ENCODE peak calls at places on chromosomes 4 and X, in five cellular contexts. One of them, this sample, is unnamed.

GRCh38 chrX:21991504-21991903 is 40.6 kb upstream of the PHEX start:
- DNase-seq in activated CD4-positive, alpha-beta memory T cell treated with anti-CD3 and anti-CD28 coated beads, Interleukin-2, amount 10 ng/mL, durations not matched to agents 7 days and 5 days: no peak
- DNase-seq in activated CD4-positive, alpha-beta T cell treated with anti-CD3 and anti-CD28 coated beads, Interleukin-2, amount 10 ng/mL, durations not matched to agents 7 days and 5 days: no peak
- DNase-seq in fibroblast of pulmonary artery: no peak
- DNase-seq in glutamatergic neuron: no peak
- DNase-seq in this sample: no peak

GRCh38 chrX:70479197-70479969 is 34.7 kb downstream of the DLG3 start:
- DNase-seq in activated CD4-positive, alpha-beta memory T cell treated with anti-CD3 and anti-CD28 coated beads, Interleukin-2, amount 10 ng/mL, durations not matched to agents 7 days and 5 days: no peak
- DNase-seq in activated CD4-positive, alpha-beta T cell treated with anti-CD3 and anti-CD28 coated beads, Interleukin-2, amount 10 ng/mL, durations not matched to agents 7 days and 5 days: no peak
- DNase-seq in fibroblast of pulmonary artery: peak; percentile 65
- DNase-seq in glutamatergic neuron: no peak
- DNase-seq in this sample: no peak

GRCh38 chrX:35076061-35076460 is 133.5 kb downstream of the FAM47B start:
- DNase-seq in activated CD4-positive, alpha-beta memory T cell treated with anti-CD3 and anti-CD28 coated beads, Interleukin-2, amount 10 ng/mL, durations not matched to agents 7 days and 5 days: no peak
- DNase-seq in activated CD4-positive, alpha-beta T cell treated with anti-CD3 and anti-CD28 coated beads, Interleukin-2, amount 10 ng/mL, durations not matched to agents 7 days and 5 days: no peak
- DNase-seq in fibroblast of pulmonary artery: no peak
- DNase-seq in glutamatergic neuron: no peak
- DNase-seq in this sample: no peak

GRCh38 chrX:103063918-103064434 is at the start of gene BEX1:
- DNase-seq in activated CD4-positive, alpha-beta memory T cell treated with anti-CD3 and anti-CD28 coated beads, Interleukin-2, amount 10 ng/mL, durations not matched to agents 7 days and 5 days: no peak
- DNase-seq in activated CD4-positive, alpha-beta T cell treated with anti-CD3 and anti-CD28 coated beads, Interleukin-2, amount 10 ng/mL, durations not matched to agents 7 days and 5 days: peak; percentile 5
- DNase-seq in fibroblast of pulmonary artery: peak; percentile 65
- DNase-seq in glutamatergic neuron: peak; percentile 81
- DNase-seq in this sample: no peak

GRCh38 chr4:143232277-143232676 is 47.6 kb downstream of the USP38 start:
- DNase-seq in activated CD4-positive, alpha-beta memory T cell treated with anti-CD3 and anti-CD28 coated beads, Interleukin-2, amount 10 ng/mL, durations not matched to agents 7 days and 5 days: no peak
- DNase-seq in activated CD4-positive, alpha-beta T cell treated with anti-CD3 and anti-CD28 coated beads, Interleukin-2, amount 10 ng/mL, durations not matched to agents 7 days and 5 days: no peak
- DNase-seq in fibroblast of pulmonary artery: no peak
- DNase-seq in glutamatergic neuron: no peak
- DNase-seq in this sample: no peak

GRCh38 chr4:54517793-54518444 is 139.8 kb upstream of the KIT start:
- DNase-seq in activated CD4-positive, alpha-beta memory T cell treated with anti-CD3 and anti-CD28 coated beads, Interleukin-2, amount 10 ng/mL, durations not matched to agents 7 days and 5 days: no peak
- DNase-seq in activated CD4-positive, alpha-beta T cell treated with anti-CD3 and anti-CD28 coated beads, Interleukin-2, amount 10 ng/mL, durations not matched to agents 7 days and 5 days: no peak
- DNase-seq in fibroblast of pulmonary artery: no peak
- DNase-seq in glutamatergic neuron: no peak
- DNase-seq in this sample: no peak

GRCh38 chrX:18898517-18898916 is 85.4 kb downstream of the PHKA2 start:
- DNase-seq in activated CD4-positive, alpha-beta memory T cell treated with anti-CD3 and anti-CD28 coated beads, Interleukin-2, amount 10 ng/mL, durations not matched to agents 7 days and 5 days: no peak
- DNase-seq in activated CD4-positive, alpha-beta T cell treated with anti-CD3 and anti-CD28 coated beads, Interleukin-2, amount 10 ng/mL, durations not matched to agents 7 days and 5 days: no peak
- DNase-seq in fibroblast of pulmonary artery: no peak
- DNase-seq in glutamatergic neuron: no peak
- DNase-seq in this sample: no peak

GRCh38 chr4:87120411-87121162 is 99.8 kb downstream of the KLHL8 start:
- DNase-seq in activated CD4-positive, alpha-beta memory T cell treated with anti-CD3 and anti-CD28 coated beads, Interleukin-2, amount 10 ng/mL, durations not matched to agents 7 days and 5 days: no peak
- DNase-seq in activated CD4-positive, alpha-beta T cell treated with anti-CD3 and anti-CD28 coated beads, Interleukin-2, amount 10 ng/mL, durations not matched to agents 7 days and 5 days: no peak
- DNase-seq in fibroblast of pulmonary artery: no peak
- DNase-seq in glutamatergic neuron: no peak
- DNase-seq in this sample: peak; percentile 86

GRCh38 chrX:40459576-40460158 is 121.1 kb upstream of the ATP6AP2 start:
- DNase-seq in activated CD4-positive, alpha-beta memory T cell treated with anti-CD3 and anti-CD28 coated beads, Interleukin-2, amount 10 ng/mL, durations not matched to agents 7 days and 5 days: no peak
- DNase-seq in activated CD4-positive, alpha-beta T cell treated with anti-CD3 and anti-CD28 coated beads, Interleukin-2, amount 10 ng/mL, durations not matched to agents 7 days and 5 days: no peak
- DNase-seq in fibroblast of pulmonary artery: no peak
- DNase-seq in glutamatergic neuron: no peak
- DNase-seq in this sample: no peak

GRCh38 chr4:178102139-178102538 is 659.9 kb upstream of the AGA start:
- DNase-seq in activated CD4-positive, alpha-beta memory T cell treated with anti-CD3 and anti-CD28 coated beads, Interleukin-2, amount 10 ng/mL, durations not matched to agents 7 days and 5 days: no peak
- DNase-seq in activated CD4-positive, alpha-beta T cell treated with anti-CD3 and anti-CD28 coated beads, Interleukin-2, amount 10 ng/mL, durations not matched to agents 7 days and 5 days: no peak
- DNase-seq in fibroblast of pulmonary artery: no peak
- DNase-seq in glutamatergic neuron: no peak
- DNase-seq in this sample: no peak

GRCh38 chrX:150080497-150080896 is 142.2 kb upstream of the EOLA2 start:
- DNase-seq in activated CD4-positive, alpha-beta memory T cell treated with anti-CD3 and anti-CD28 coated beads, Interleukin-2, amount 10 ng/mL, durations not matched to agents 7 days and 5 days: no peak
- DNase-seq in activated CD4-positive, alpha-beta T cell treated with anti-CD3 and anti-CD28 coated beads, Interleukin-2, amount 10 ng/mL, durations not matched to agents 7 days and 5 days: no peak
- DNase-seq in fibroblast of pulmonary artery: no peak
- DNase-seq in glutamatergic neuron: no peak
- DNase-seq in this sample: no peak

GRCh38 chrX:96386981-96387380 is 297.7 kb upstream of the DIAPH2 start:
- DNase-seq in activated CD4-positive, alpha-beta memory T cell treated with anti-CD3 and anti-CD28 coated beads, Interleukin-2, amount 10 ng/mL, durations not matched to agents 7 days and 5 days: no peak
- DNase-seq in activated CD4-positive, alpha-beta T cell treated with anti-CD3 and anti-CD28 coated beads, Interleukin-2, amount 10 ng/mL, durations not matched to agents 7 days and 5 days: no peak
- DNase-seq in fibroblast of pulmonary artery: no peak
- DNase-seq in glutamatergic neuron: no peak
- DNase-seq in this sample: no peak

GRCh38 chr4:5858020-5858769 is 34.7 kb downstream of the CRMP1 start:
- DNase-seq in activated CD4-positive, alpha-beta memory T cell treated with anti-CD3 and anti-CD28 coated beads, Interleukin-2, amount 10 ng/mL, durations not matched to agents 7 days and 5 days: no peak
- DNase-seq in activated CD4-positive, alpha-beta T cell treated with anti-CD3 and anti-CD28 coated beads, Interleukin-2, amount 10 ng/mL, durations not matched to agents 7 days and 5 days: no peak
- DNase-seq in fibroblast of pulmonary artery: no peak
- DNase-seq in glutamatergic neuron: no peak
- DNase-seq in this sample: no peak

GRCh38 chrX:74526786-74527185 is 87.6 kb downstream of the RLIM start:
- DNase-seq in activated CD4-positive, alpha-beta memory T cell treated with anti-CD3 and anti-CD28 coated beads, Interleukin-2, amount 10 ng/mL, durations not matched to agents 7 days and 5 days: no peak
- DNase-seq in activated CD4-positive, alpha-beta T cell treated with anti-CD3 and anti-CD28 coated beads, Interleukin-2, amount 10 ng/mL, durations not matched to agents 7 days and 5 days: no peak
- DNase-seq in fibroblast of pulmonary artery: no peak
- DNase-seq in glutamatergic neuron: no peak
- DNase-seq in this sample: no peak

GRCh38 chrX:10988653-10989052 is 122.5 kb upstream of the HCCS start:
- DNase-seq in activated CD4-positive, alpha-beta memory T cell treated with anti-CD3 and anti-CD28 coated beads, Interleukin-2, amount 10 ng/mL, durations not matched to agents 7 days and 5 days: no peak
- DNase-seq in activated CD4-positive, alpha-beta T cell treated with anti-CD3 and anti-CD28 coated beads, Interleukin-2, amount 10 ng/mL, durations not matched to agents 7 days and 5 days: no peak
- DNase-seq in fibroblast of pulmonary artery: no peak
- DNase-seq in glutamatergic neuron: no peak
- DNase-seq in this sample: no peak

GRCh38 chr4:152929888-152930287 is 6.2 kb upstream of the FHDC1 start:
- DNase-seq in activated CD4-positive, alpha-beta memory T cell treated with anti-CD3 and anti-CD28 coated beads, Interleukin-2, amount 10 ng/mL, durations not matched to agents 7 days and 5 days: no peak
- DNase-seq in activated CD4-positive, alpha-beta T cell treated with anti-CD3 and anti-CD28 coated beads, Interleukin-2, amount 10 ng/mL, durations not matched to agents 7 days and 5 days: no peak
- DNase-seq in fibroblast of pulmonary artery: no peak
- DNase-seq in glutamatergic neuron: no peak
- DNase-seq in this sample: no peak

GRCh38 chr4:8393593-8394038 is 46.9 kb downstream of the ACOX3 start:
- DNase-seq in activated CD4-positive, alpha-beta memory T cell treated with anti-CD3 and anti-CD28 coated beads, Interleukin-2, amount 10 ng/mL, durations not matched to agents 7 days and 5 days: no peak
- DNase-seq in activated CD4-positive, alpha-beta T cell treated with anti-CD3 and anti-CD28 coated beads, Interleukin-2, amount 10 ng/mL, durations not matched to agents 7 days and 5 days: no peak
- DNase-seq in fibroblast of pulmonary artery: peak; percentile 97
- DNase-seq in glutamatergic neuron: no peak
- DNase-seq in this sample: no peak

GRCh38 chrX:12360389-12360788 is 222.1 kb downstream of the FRMPD4 start:
- DNase-seq in activated CD4-positive, alpha-beta memory T cell treated with anti-CD3 and anti-CD28 coated beads, Interleukin-2, amount 10 ng/mL, durations not matched to agents 7 days and 5 days: no peak
- DNase-seq in activated CD4-positive, alpha-beta T cell treated with anti-CD3 and anti-CD28 coated beads, Interleukin-2, amount 10 ng/mL, durations not matched to agents 7 days and 5 days: no peak
- DNase-seq in fibroblast of pulmonary artery: peak; percentile 70
- DNase-seq in glutamatergic neuron: no peak
- DNase-seq in this sample: no peak

GRCh38 chr4:86307432-86307831 is 52.4 kb downstream of the MAPK10 start:
- DNase-seq in activated CD4-positive, alpha-beta memory T cell treated with anti-CD3 and anti-CD28 coated beads, Interleukin-2, amount 10 ng/mL, durations not matched to agents 7 days and 5 days: no peak
- DNase-seq in activated CD4-positive, alpha-beta T cell treated with anti-CD3 and anti-CD28 coated beads, Interleukin-2, amount 10 ng/mL, durations not matched to agents 7 days and 5 days: no peak
- DNase-seq in fibroblast of pulmonary artery: peak; percentile 39
- DNase-seq in glutamatergic neuron: no peak
- DNase-seq in this sample: no peak

GRCh38 chr4:158139086-158139485 is 33.7 kb downstream of the GASK1B start:
- DNase-seq in activated CD4-positive, alpha-beta memory T cell treated with anti-CD3 and anti-CD28 coated beads, Interleukin-2, amount 10 ng/mL, durations not matched to agents 7 days and 5 days: no peak
- DNase-seq in activated CD4-positive, alpha-beta T cell treated with anti-CD3 and anti-CD28 coated beads, Interleukin-2, amount 10 ng/mL, durations not matched to agents 7 days and 5 days: no peak
- DNase-seq in fibroblast of pulmonary artery: peak; percentile 20
- DNase-seq in glutamatergic neuron: no peak
- DNase-seq in this sample: no peak

GRCh38 chrX:9416562-9417319 is 48.1 kb upstream of the TBL1X start:
- DNase-seq in activated CD4-positive, alpha-beta memory T cell treated with anti-CD3 and anti-CD28 coated beads, Interleukin-2, amount 10 ng/mL, durations not matched to agents 7 days and 5 days: no peak
- DNase-seq in activated CD4-positive, alpha-beta T cell treated with anti-CD3 and anti-CD28 coated beads, Interleukin-2, amount 10 ng/mL, durations not matched to agents 7 days and 5 days: no peak
- DNase-seq in fibroblast of pulmonary artery: peak; percentile 77
- DNase-seq in glutamatergic neuron: no peak
- DNase-seq in this sample: no peak